ENCODE peak calls at places on chromosomes 12 and 14, in four cellular contexts. A is activated naive CD8-positive, alpha-beta T cell treated with anti-CD3 and anti-CD28 coated beads, Interleukin-2, amount 50 U/mL, for 24 hours; H is kidney epithelial cell; J is RPMI7951. C is an unnamed sample.

GRCh38 chr14:104735830-104736642 is 12.0 kb downstream of the ADSS1 start:
- DNase-seq in J (peak), H (no peak), A (no peak), C (peak)

GRCh38 chr12:3075315-3075714 is 1.9 kb upstream of the TSPAN9 start:
- DNase-seq in J (no peak), H (no peak), A (no peak), C (no peak)

GRCh38 chr14:62123959-62124358 is 361.7 kb downstream of the SNAPC1 start:
- DNase-seq in A (no peak), H (no peak), J (no peak), C (no peak)

GRCh38 chr12:93050026-93050747 is 121.1 kb upstream of the EEA1 start:
- DNase-seq in A (no peak), J (peak), H (peak), C (peak)

GRCh38 chr12:17108877-17109520 is 503.0 kb upstream of the LMO3 start:
- DNase-seq in J (no peak), H (peak), A (no peak), C (peak)

GRCh38 chr14:100703574-100704220 is 23.0 kb upstream of the DLK1 start:
- DNase-seq in A (no peak), J (no peak), H (no peak), C (no peak)

GRCh38 chr12:88420460-88420859 is 159.8 kb downstream of the KITLG start:
- DNase-seq in H (peak), J (peak), A (no peak), C (no peak)

GRCh38 chr14:30551460-30551859 is 7.5 kb upstream of the G2E3 start:
- DNase-seq in J (no peak), H (no peak), A (no peak), C (peak)

GRCh38 chr14:51873221-51873893 is 12.9 kb downstream of the GNG2 start:
- DNase-seq in A (no peak), J (peak), H (peak), C (peak)

GRCh38 chr14:101508948-101509729 is 52.2 kb upstream of the DIO3 start:
- DNase-seq in A (no peak), J (peak), H (no peak), C (peak)

GRCh38 chr12:15629761-15630160 is 159.4 kb downstream of the EPS8 start:
- DNase-seq in H (no peak), A (no peak), J (peak), C (no peak)

GRCh38 chr12:101697930-101698781 is 716 bp downstream of the CHPT1 start:
- DNase-seq in J (peak), H (no peak), A (peak), C (peak)

GRCh38 chr12:58966939-58967338 is 46.6 kb upstream of the LRIG3 start:
- DNase-seq in A (no peak), H (no peak), J (peak), C (no peak)

GRCh38 chr12:48985901-48986300 is 7.8 kb downstream of the WNT1 start:
- DNase-seq in A (no peak), H (no peak), J (no peak), C (no peak)

GRCh38 chr14:59333668-59334067 is 131.5 kb downstream of the GPR135 start:
- DNase-seq in J (peak), A (no peak), H (peak), C (peak)

GRCh38 chr14:57493467-57494181 is at the start of gene CCDC198:
- DNase-seq in J (no peak), H (peak), A (no peak), C (peak)

GRCh38 chr12:130835011-130835410 is 4.0 kb downstream of the STX2 start:
- DNase-seq in A (no peak), J (no peak), H (no peak), C (no peak)

GRCh38 chr12:68559246-68559645 is 51.5 kb upstream of the RAP1B start:
- DNase-seq in A (no peak), H (no peak), J (peak), C (no peak)

GRCh38 chr12:75550401-75550851 is 39.0 kb upstream of the KRR1 start:
- DNase-seq in A (no peak), H (no peak), J (peak), C (peak)

GRCh38 chr14:21523203-21523602 is 2.9 kb downstream of the SALL2 start:
- DNase-seq in J (no peak), A (no peak), H (no peak), C (no peak)

GRCh38 chr12:105736498-105736897 is 402.3 kb downstream of the NUAK1 start:
- DNase-seq in A (no peak), H (no peak), J (no peak), C (peak)

GRCh38 chr14:31024577-31025334 is 693 bp upstream of the AP4S1 start:
- DNase-seq in J (peak), H (no peak), A (no peak), C (peak)

GRCh38 chr12:46005151-46005797 is 14.9 kb upstream of the SCAF11 start:
- DNase-seq in A (no peak), H (no peak), J (no peak), C (no peak)

GRCh38 chr12:19800884-19801283 is 361.6 kb downstream of the AEBP2 start:
- DNase-seq in H (no peak), A (no peak), J (no peak), C (no peak)

GRCh38 chr12:5499566-5500325 is 67.8 kb downstream of the NTF3 start:
- DNase-seq in A (no peak), H (no peak), J (peak), C (no peak)

GRCh38 chr12:58082996-58083395 is 141.6 kb downstream of the ATP23 start:
- DNase-seq in H (no peak), J (no peak), A (no peak), C (no peak)

GRCh38 chr14:63860146-63860545 is 7.3 kb downstream of the SYNE2 start:
- DNase-seq in J (no peak), H (no peak), A (no peak), C (no peak)

GRCh38 chr14:67572608-67573007 is 27.5 kb downstream of the PIGH start:
- DNase-seq in H (no peak), A (no peak), J (no peak), C (no peak)

GRCh38 chr14:31326111-31326510 is 94.2 kb downstream of the HEATR5A start:
- DNase-seq in A (no peak), H (no peak), J (peak), C (peak)